ENCODE peak calls at places on chromosomes 1 and 21, in nine cellular contexts. One of them, this sample, is unnamed.

GRCh38 chr1:202004711-202005110 is 5.7 kb upstream of the ELF3 start:
- DNase-seq in activated effector memory CD4-positive, alpha-beta T cell treated with anti-CD3 and anti-CD28 coated beads, Interleukin-2, amount 50 U/mL, for 16 hours: no peak
- DNase-seq in stimulated activated CD8-positive, alpha-beta memory T cell treated with anti-CD3 and anti-CD28 coated beads, Interleukin-15, amount 100 ng/mL, for 24 hours: no peak
- DNase-seq in nucleus accumbens: no peak
- DNase-seq in GM12892: no peak
- DNase-seq in naive B cell: no peak
- DNase-seq in HFF-Myc: no peak
- DNase-seq in stimulated activated naive CD4-positive, alpha-beta T cell treated with Interleukin-2 at 50 U/mL for 16 hours: no peak
- DNase-seq in brain microvascular endothelial cell: no peak
- DNase-seq in this sample: no peak

GRCh38 chr1:60562715-60563114 is 489.1 kb upstream of the C1orf87 start:
- DNase-seq in activated effector memory CD4-positive, alpha-beta T cell treated with anti-CD3 and anti-CD28 coated beads, Interleukin-2, amount 50 U/mL, for 16 hours: no peak
- DNase-seq in stimulated activated CD8-positive, alpha-beta memory T cell treated with anti-CD3 and anti-CD28 coated beads, Interleukin-15, amount 100 ng/mL, for 24 hours: no peak
- DNase-seq in nucleus accumbens: no peak
- DNase-seq in GM12892: no peak
- DNase-seq in naive B cell: no peak
- DNase-seq in HFF-Myc: no peak
- DNase-seq in stimulated activated naive CD4-positive, alpha-beta T cell treated with Interleukin-2 at 50 U/mL for 16 hours: no peak
- DNase-seq in brain microvascular endothelial cell: no peak
- DNase-seq in this sample: no peak

GRCh38 chr1:110098222-110099026 is 13.8 kb upstream of the UBL4B start:
- DNase-seq in activated effector memory CD4-positive, alpha-beta T cell treated with anti-CD3 and anti-CD28 coated beads, Interleukin-2, amount 50 U/mL, for 16 hours: no peak
- DNase-seq in stimulated activated CD8-positive, alpha-beta memory T cell treated with anti-CD3 and anti-CD28 coated beads, Interleukin-15, amount 100 ng/mL, for 24 hours: no peak
- DNase-seq in nucleus accumbens: no peak
- DNase-seq in GM12892: no peak
- DNase-seq in naive B cell: no peak
- DNase-seq in HFF-Myc: no peak
- DNase-seq in stimulated activated naive CD4-positive, alpha-beta T cell treated with Interleukin-2 at 50 U/mL for 16 hours: no peak
- DNase-seq in brain microvascular endothelial cell: no peak
- DNase-seq in this sample: no peak

GRCh38 chr1:165666152-165666551 is 32.2 kb downstream of the ALDH9A1 start:
- DNase-seq in activated effector memory CD4-positive, alpha-beta T cell treated with anti-CD3 and anti-CD28 coated beads, Interleukin-2, amount 50 U/mL, for 16 hours: no peak
- DNase-seq in stimulated activated CD8-positive, alpha-beta memory T cell treated with anti-CD3 and anti-CD28 coated beads, Interleukin-15, amount 100 ng/mL, for 24 hours: no peak
- DNase-seq in nucleus accumbens: no peak
- DNase-seq in GM12892: no peak
- DNase-seq in naive B cell: no peak
- DNase-seq in HFF-Myc: no peak
- DNase-seq in stimulated activated naive CD4-positive, alpha-beta T cell treated with Interleukin-2 at 50 U/mL for 16 hours: no peak
- DNase-seq in brain microvascular endothelial cell: no peak
- DNase-seq in this sample: peak

GRCh38 chr1:207519505-207520399 is 23.8 kb downstream of the CR1 start:
- DNase-seq in activated effector memory CD4-positive, alpha-beta T cell treated with anti-CD3 and anti-CD28 coated beads, Interleukin-2, amount 50 U/mL, for 16 hours: no peak
- DNase-seq in stimulated activated CD8-positive, alpha-beta memory T cell treated with anti-CD3 and anti-CD28 coated beads, Interleukin-15, amount 100 ng/mL, for 24 hours: no peak
- DNase-seq in nucleus accumbens: no peak
- DNase-seq in GM12892: no peak
- DNase-seq in naive B cell: no peak
- DNase-seq in HFF-Myc: peak
- DNase-seq in stimulated activated naive CD4-positive, alpha-beta T cell treated with Interleukin-2 at 50 U/mL for 16 hours: no peak
- DNase-seq in brain microvascular endothelial cell: no peak
- DNase-seq in this sample: no peak

GRCh38 chr1:100893718-100894117 is 924 bp downstream of the EXTL2 start:
- DNase-seq in activated effector memory CD4-positive, alpha-beta T cell treated with anti-CD3 and anti-CD28 coated beads, Interleukin-2, amount 50 U/mL, for 16 hours: no peak
- DNase-seq in stimulated activated CD8-positive, alpha-beta memory T cell treated with anti-CD3 and anti-CD28 coated beads, Interleukin-15, amount 100 ng/mL, for 24 hours: no peak
- DNase-seq in nucleus accumbens: no peak
- DNase-seq in GM12892: no peak
- DNase-seq in naive B cell: no peak
- DNase-seq in HFF-Myc: no peak
- DNase-seq in stimulated activated naive CD4-positive, alpha-beta T cell treated with Interleukin-2 at 50 U/mL for 16 hours: no peak
- DNase-seq in brain microvascular endothelial cell: no peak
- DNase-seq in this sample: no peak

GRCh38 chr21:19999369-20000272 is 998.6 kb upstream of the NCAM2 start:
- DNase-seq in activated effector memory CD4-positive, alpha-beta T cell treated with anti-CD3 and anti-CD28 coated beads, Interleukin-2, amount 50 U/mL, for 16 hours: peak
- DNase-seq in stimulated activated CD8-positive, alpha-beta memory T cell treated with anti-CD3 and anti-CD28 coated beads, Interleukin-15, amount 100 ng/mL, for 24 hours: no peak
- DNase-seq in nucleus accumbens: no peak
- DNase-seq in GM12892: no peak
- DNase-seq in naive B cell: no peak
- DNase-seq in HFF-Myc: no peak
- DNase-seq in stimulated activated naive CD4-positive, alpha-beta T cell treated with Interleukin-2 at 50 U/mL for 16 hours: no peak
- DNase-seq in brain microvascular endothelial cell: no peak
- DNase-seq in this sample: no peak

GRCh38 chr1:168084396-168085231 is 52.1 kb downstream of the GPR161 start:
- DNase-seq in activated effector memory CD4-positive, alpha-beta T cell treated with anti-CD3 and anti-CD28 coated beads, Interleukin-2, amount 50 U/mL, for 16 hours: peak
- DNase-seq in stimulated activated CD8-positive, alpha-beta memory T cell treated with anti-CD3 and anti-CD28 coated beads, Interleukin-15, amount 100 ng/mL, for 24 hours: peak
- DNase-seq in nucleus accumbens: no peak
- DNase-seq in GM12892: peak
- DNase-seq in naive B cell: peak
- DNase-seq in HFF-Myc: no peak
- DNase-seq in stimulated activated naive CD4-positive, alpha-beta T cell treated with Interleukin-2 at 50 U/mL for 16 hours: peak
- DNase-seq in brain microvascular endothelial cell: no peak
- DNase-seq in this sample: peak

GRCh38 chr1:183676515-183677189 is 23.5 kb upstream of the APOBEC4 start:
- DNase-seq in activated effector memory CD4-positive, alpha-beta T cell treated with anti-CD3 and anti-CD28 coated beads, Interleukin-2, amount 50 U/mL, for 16 hours: no peak
- DNase-seq in stimulated activated CD8-positive, alpha-beta memory T cell treated with anti-CD3 and anti-CD28 coated beads, Interleukin-15, amount 100 ng/mL, for 24 hours: no peak
- DNase-seq in nucleus accumbens: no peak
- DNase-seq in GM12892: no peak
- DNase-seq in naive B cell: no peak
- DNase-seq in HFF-Myc: no peak
- DNase-seq in stimulated activated naive CD4-positive, alpha-beta T cell treated with Interleukin-2 at 50 U/mL for 16 hours: no peak
- DNase-seq in brain microvascular endothelial cell: peak
- DNase-seq in this sample: no peak

GRCh38 chr1:119276558-119276957 is 92.0 kb upstream of the HAO2 start:
- DNase-seq in activated effector memory CD4-positive, alpha-beta T cell treated with anti-CD3 and anti-CD28 coated beads, Interleukin-2, amount 50 U/mL, for 16 hours: no peak
- DNase-seq in stimulated activated CD8-positive, alpha-beta memory T cell treated with anti-CD3 and anti-CD28 coated beads, Interleukin-15, amount 100 ng/mL, for 24 hours: no peak
- DNase-seq in nucleus accumbens: no peak
- DNase-seq in GM12892: no peak
- DNase-seq in naive B cell: no peak
- DNase-seq in HFF-Myc: no peak
- DNase-seq in stimulated activated naive CD4-positive, alpha-beta T cell treated with Interleukin-2 at 50 U/mL for 16 hours: no peak
- DNase-seq in brain microvascular endothelial cell: no peak
- DNase-seq in this sample: no peak

GRCh38 chr1:233543338-233544255 is 70.3 kb upstream of the KCNK1 start:
- DNase-seq in activated effector memory CD4-positive, alpha-beta T cell treated with anti-CD3 and anti-CD28 coated beads, Interleukin-2, amount 50 U/mL, for 16 hours: no peak
- DNase-seq in stimulated activated CD8-positive, alpha-beta memory T cell treated with anti-CD3 and anti-CD28 coated beads, Interleukin-15, amount 100 ng/mL, for 24 hours: no peak
- DNase-seq in nucleus accumbens: peak
- DNase-seq in GM12892: no peak
- DNase-seq in naive B cell: no peak
- DNase-seq in HFF-Myc: peak
- DNase-seq in stimulated activated naive CD4-positive, alpha-beta T cell treated with Interleukin-2 at 50 U/mL for 16 hours: no peak
- DNase-seq in brain microvascular endothelial cell: peak
- DNase-seq in this sample: no peak

GRCh38 chr1:64934115-64934880 is 32.1 kb downstream of the JAK1 start:
- DNase-seq in activated effector memory CD4-positive, alpha-beta T cell treated with anti-CD3 and anti-CD28 coated beads, Interleukin-2, amount 50 U/mL, for 16 hours: no peak
- DNase-seq in stimulated activated CD8-positive, alpha-beta memory T cell treated with anti-CD3 and anti-CD28 coated beads, Interleukin-15, amount 100 ng/mL, for 24 hours: no peak
- DNase-seq in nucleus accumbens: no peak
- DNase-seq in GM12892: no peak
- DNase-seq in naive B cell: no peak
- DNase-seq in HFF-Myc: no peak
- DNase-seq in stimulated activated naive CD4-positive, alpha-beta T cell treated with Interleukin-2 at 50 U/mL for 16 hours: no peak
- DNase-seq in brain microvascular endothelial cell: peak
- DNase-seq in this sample: no peak